ENCODE peak calls at places on chromosomes 6 and 20, in eight cellular contexts. One of them, this sample, is unnamed.

GRCh38 chr6:4506806-4507205 is 269.4 kb upstream of the CDYL start:
- DNase-seq in ureter: no peak
- DNase-seq in caudate nucleus: no peak
- DNase-seq in AG04449: no peak
- DNase-seq in NCI-H1048: no peak
- DNase-seq in NCI-H2171: no peak
- DNase-seq in lower leg skin: no peak
- DNase-seq in A549: no peak
- DNase-seq in this sample: no peak

GRCh38 chr20:25052255-25053206 is 5.4 kb downstream of the ACSS1 start:
- DNase-seq in caudate nucleus: no peak
- DNase-seq in ureter: no peak
- DNase-seq in AG04449: no peak
- DNase-seq in NCI-H1048: no peak
- DNase-seq in lower leg skin: peak
- DNase-seq in NCI-H2171: no peak
- DNase-seq in A549: no peak
- DNase-seq in this sample: no peak

GRCh38 chr20:21364413-21364812 is 32.9 kb downstream of the NKX2-4 start:
- DNase-seq in NCI-H1048: no peak
- DNase-seq in lower leg skin: no peak
- DNase-seq in AG04449: no peak
- DNase-seq in caudate nucleus: no peak
- DNase-seq in A549: no peak
- DNase-seq in NCI-H2171: no peak
- DNase-seq in ureter: no peak
- DNase-seq in this sample: no peak

GRCh38 chr6:11439017-11439420 is 98.5 kb upstream of the TMEM170B start:
- DNase-seq in A549: no peak
- DNase-seq in caudate nucleus: no peak
- DNase-seq in AG04449: no peak
- DNase-seq in ureter: no peak
- DNase-seq in NCI-H2171: no peak
- DNase-seq in lower leg skin: no peak
- DNase-seq in NCI-H1048: no peak
- DNase-seq in this sample: no peak

GRCh38 chr6:166721576-166721975 is 94.5 kb upstream of the RPS6KA2 start:
- DNase-seq in NCI-H2171: no peak
- DNase-seq in NCI-H1048: no peak
- DNase-seq in caudate nucleus: no peak
- DNase-seq in AG04449: no peak
- DNase-seq in A549: no peak
- DNase-seq in lower leg skin: no peak
- DNase-seq in ureter: no peak
- DNase-seq in this sample: no peak

GRCh38 chr20:41248371-41249024 is 69.0 kb downstream of the ZHX3 start:
- DNase-seq in NCI-H2171: no peak
- DNase-seq in lower leg skin: no peak
- DNase-seq in AG04449: no peak
- DNase-seq in ureter: no peak
- DNase-seq in A549: no peak
- DNase-seq in caudate nucleus: peak
- DNase-seq in NCI-H1048: no peak
- DNase-seq in this sample: no peak

GRCh38 chr6:35248300-35248699 is 11.2 kb upstream of the ZNF76 start:
- DNase-seq in caudate nucleus: no peak
- DNase-seq in lower leg skin: no peak
- DNase-seq in A549: no peak
- DNase-seq in ureter: no peak
- DNase-seq in AG04449: no peak
- DNase-seq in NCI-H1048: no peak
- DNase-seq in NCI-H2171: no peak
- DNase-seq in this sample: no peak

GRCh38 chr6:36829919-36830544 is 9.2 kb downstream of the CPNE5 start:
- DNase-seq in A549: no peak
- DNase-seq in AG04449: no peak
- DNase-seq in ureter: peak
- DNase-seq in lower leg skin: peak
- DNase-seq in NCI-H2171: peak
- DNase-seq in NCI-H1048: no peak
- DNase-seq in caudate nucleus: peak
- DNase-seq in this sample: peak

GRCh38 chr20:24443436-24443835 is 26.0 kb upstream of the SYNDIG1 start:
- DNase-seq in AG04449: no peak
- DNase-seq in NCI-H2171: no peak
- DNase-seq in caudate nucleus: no peak
- DNase-seq in ureter: no peak
- DNase-seq in lower leg skin: peak
- DNase-seq in A549: no peak
- DNase-seq in NCI-H1048: no peak
- DNase-seq in this sample: no peak

GRCh38 chr6:35919827-35920751 is 809 bp downstream of the SRPK1 start:
- DNase-seq in A549: no peak
- DNase-seq in lower leg skin: no peak
- DNase-seq in ureter: peak
- DNase-seq in caudate nucleus: peak
- DNase-seq in NCI-H1048: no peak
- DNase-seq in NCI-H2171: no peak
- DNase-seq in AG04449: no peak
- DNase-seq in this sample: no peak

GRCh38 chr6:27161946-27162603 is 85.4 kb upstream of the PRSS16 start:
- DNase-seq in lower leg skin: no peak
- DNase-seq in NCI-H1048: no peak
- DNase-seq in NCI-H2171: peak
- DNase-seq in AG04449: peak
- DNase-seq in caudate nucleus: peak
- DNase-seq in A549: no peak
- DNase-seq in ureter: no peak
- DNase-seq in this sample: peak

GRCh38 chr20:16279320-16279719 is 293.9 kb downstream of the KIF16B start:
- DNase-seq in ureter: no peak
- DNase-seq in A549: no peak
- DNase-seq in caudate nucleus: no peak
- DNase-seq in lower leg skin: no peak
- DNase-seq in NCI-H1048: no peak
- DNase-seq in NCI-H2171: no peak
- DNase-seq in AG04449: no peak
- DNase-seq in this sample: no peak

GRCh38 chr6:167804281-167805013 is 22.3 kb upstream of the AFDN start:
- DNase-seq in caudate nucleus: no peak
- DNase-seq in lower leg skin: peak
- DNase-seq in NCI-H2171: no peak
- DNase-seq in ureter: no peak
- DNase-seq in NCI-H1048: no peak
- DNase-seq in A549: no peak
- DNase-seq in AG04449: no peak
- DNase-seq in this sample: no peak

GRCh38 chr6:42778072-42778471 is 3.8 kb upstream of the BICRAL start:
- DNase-seq in ureter: no peak
- DNase-seq in NCI-H2171: no peak
- DNase-seq in A549: no peak
- DNase-seq in AG04449: no peak
- DNase-seq in caudate nucleus: no peak
- DNase-seq in NCI-H1048: no peak
- DNase-seq in lower leg skin: no peak
- DNase-seq in this sample: no peak